ENCODE peak calls at places on chromosomes 3 and 15, in eight cellular contexts. Q is AG09319, H is colonic mucosa, G is HFFc6, T is left ventricle myocardium inferior, D is nephron progenitor cell, J is fibroblast of mammary gland, B is GM10248. W is an unnamed sample.

GRCh38 chr3:48352546-48352945 is 19.1 kb upstream of the SPINK8 start:
- DNase-seq in Q (no peak), H (no peak), G (no peak), T (no peak), D (no peak), J (no peak), B (no peak), W (no peak)

GRCh38 chr3:112759681-112760080 is 87.0 kb downstream of the CD200R1L start:
- DNase-seq in Q (no peak), H (no peak), G (no peak), T (no peak), D (no peak), J (no peak), B (no peak), W (no peak)

GRCh38 chr3:67318162-67318561 is 320.1 kb downstream of the KBTBD8 start:
- DNase-seq in Q (no peak), H (no peak), G (no peak), T (no peak), D (no peak), J (no peak), B (no peak), W (no peak)

GRCh38 chr3:32592696-32593353 is 22.2 kb upstream of the DYNC1LI1 start:
- DNase-seq in Q (no peak), H (no peak), G (no peak), T (no peak), D (no peak), J (no peak), B (no peak), W (no peak)

GRCh38 chr15:82625136-82625535 is 22.0 kb downstream of the CPEB1 start:
- DNase-seq in Q (no peak), H (no peak), G (peak; percentile 6), T (no peak), D (no peak), J (no peak), B (no peak), W (no peak)

GRCh38 chr3:168876346-168877035 is 780.8 kb upstream of the GOLIM4 start:
- DNase-seq in Q (no peak), H (no peak), G (no peak), T (no peak), D (no peak), J (no peak), B (no peak), W (no peak)

GRCh38 chr3:140748903-140749302 is 71.0 kb downstream of the TRIM42 start:
- DNase-seq in Q (no peak), H (no peak), G (no peak), T (no peak), D (no peak), J (no peak), B (no peak), W (no peak)

GRCh38 chr15:37130356-37130755 is 30.0 kb upstream of the MEIS2 start:
- DNase-seq in Q (no peak), H (no peak), G (no peak), T (no peak), D (no peak), J (no peak), B (no peak), W (no peak)

GRCh38 chr3:18071833-18072232 is 329.4 kb upstream of the TBC1D5 start:
- DNase-seq in Q (no peak), H (no peak), G (no peak), T (no peak), D (no peak), J (no peak), B (no peak), W (no peak)

GRCh38 chr3:111509308-111509707 is 32.7 kb upstream of the CD96 start:
- DNase-seq in Q (no peak), H (no peak), G (no peak), T (no peak), D (no peak), J (no peak), B (no peak), W (no peak)

GRCh38 chr3:99686955-99687612 is 48.7 kb downstream of the COL8A1 start:
- DNase-seq in Q (peak; percentile 28), H (peak; percentile 67), G (peak; percentile 50), T (peak; percentile 40), D (peak; percentile 73), J (peak; percentile 84), B (peak; percentile 46), W (peak; percentile 81)

GRCh38 chr3:127065561-127066270 is 82.8 kb downstream of the PLXNA1 start:
- DNase-seq in Q (no peak), H (no peak), G (no peak), T (no peak), D (no peak), J (peak; percentile 69), B (no peak), W (no peak)

GRCh38 chr3:45362768-45363167 is 25.6 kb upstream of the LARS2 start:
- DNase-seq in Q (no peak), H (no peak), G (peak; percentile 7), T (no peak), D (no peak), J (peak; percentile 90), B (no peak), W (no peak)

GRCh38 chr15:62798536-62798935 is 244.0 kb upstream of the TPM1 start:
- DNase-seq in Q (no peak), H (no peak), G (no peak), T (no peak), D (no peak), J (no peak), B (no peak), W (no peak)

GRCh38 chr3:190058486-190059241 is 62.0 kb downstream of the P3H2 start:
- DNase-seq in Q (no peak), H (no peak), G (peak; percentile 52), T (no peak), D (no peak), J (peak; percentile 29), B (no peak), W (no peak)

DNA sequence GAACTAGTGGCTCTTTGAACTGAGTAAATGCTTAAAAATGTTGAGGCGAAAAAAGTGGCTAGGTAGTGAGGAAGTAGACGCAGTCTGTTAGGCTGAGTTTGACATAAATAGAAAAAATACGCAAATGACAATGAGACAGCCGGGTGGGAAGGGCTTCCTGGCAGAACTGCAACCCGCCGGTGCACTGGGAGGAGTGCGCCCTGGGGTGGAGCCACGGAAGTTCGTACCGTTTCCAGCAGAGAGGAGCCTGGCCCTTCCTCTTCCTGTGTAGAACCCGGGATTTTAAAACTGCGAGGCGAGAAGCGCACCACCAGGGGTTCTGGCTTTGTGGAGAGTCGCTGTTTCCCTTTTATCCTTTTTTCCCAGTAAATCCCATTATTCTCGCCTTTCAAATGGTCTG is 602.6 kb downstream of the PYDC2 start:
- DNase-seq in Q (no peak), H (no peak), G (peak; percentile 24), T (peak; percentile 46), D (no peak), J (peak; percentile 16), B (peak; percentile 38), W (no peak)
- TF ChIP-seq CTCF in Q (no peak), H (no peak), G (no peak), T (peak; percentile 38), D (no peak), J (no peak), B (no peak), W (no peak)

GRCh38 chr15:91980502-91981267 is 127.2 kb downstream of the SLCO3A1 start:
- DNase-seq in Q (no peak), H (no peak), G (no peak), T (no peak), D (no peak), J (no peak), B (no peak), W (no peak)

GRCh38 chr15:91984006-91984405 is 130.5 kb downstream of the SLCO3A1 start:
- DNase-seq in Q (no peak), H (no peak), G (no peak), T (no peak), D (peak; percentile 20), J (no peak), B (no peak), W (no peak)

GRCh38 chr15:91985297-91985696 is 131.8 kb downstream of the SLCO3A1 start:
- DNase-seq in Q (no peak), H (no peak), G (no peak), T (no peak), D (no peak), J (no peak), B (no peak), W (no peak)

GRCh38 chr15:91981802-91982201 is 128.3 kb downstream of the SLCO3A1 start:
- DNase-seq in Q (no peak), H (no peak), G (no peak), T (no peak), D (no peak), J (no peak), B (no peak), W (no peak)

GRCh38 chr15:91982401-91982800 is 128.9 kb downstream of the SLCO3A1 start:
- DNase-seq in Q (no peak), H (no peak), G (peak; percentile 33), T (no peak), D (no peak), J (no peak), B (no peak), W (no peak)
- TF ChIP-seq CTCF in Q (no peak), H (no peak), G (peak; percentile 44), T (no peak), D (no peak), J (no peak), B (no peak), W (no peak)

DNA sequence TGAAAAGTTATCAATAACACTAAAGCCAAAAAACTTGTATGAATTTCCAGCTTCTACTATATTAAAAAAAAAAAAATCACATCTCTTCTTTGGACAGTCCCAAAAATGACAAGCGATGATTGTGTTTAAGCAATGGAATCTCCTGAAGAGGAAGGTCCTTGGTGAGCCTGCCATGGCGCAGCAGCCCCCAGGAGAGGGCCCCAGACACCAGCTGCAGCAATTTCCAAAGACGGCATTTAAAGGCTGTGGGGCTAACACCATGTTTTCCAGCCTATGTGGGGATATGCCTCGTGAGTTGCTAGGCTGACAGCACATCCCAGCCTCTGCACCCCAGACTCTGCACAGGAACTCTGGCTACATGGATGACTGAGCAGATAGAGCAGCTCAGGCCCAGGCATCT is 14.7 kb downstream of the SKIC8 start:
- DNase-seq in Q (no peak), H (no peak), G (no peak), T (no peak), D (no peak), J (no peak), B (no peak), W (no peak)
- TF ChIP-seq CTCF in Q (peak; percentile 3), H (no peak), G (no peak), T (no peak), D (no peak), J (peak; percentile 6), B (peak; percentile 15), W (no peak)

GRCh38 chr15:39474657-39475056 is 106.2 kb upstream of the THBS1 start:
- DNase-seq in Q (no peak), H (no peak), G (peak; percentile 34), T (no peak), D (no peak), J (no peak), B (no peak), W (no peak)

GRCh38 chr15:39468828-39469227 is 112.1 kb upstream of the THBS1 start:
- DNase-seq in Q (no peak), H (no peak), G (no peak), T (no peak), D (no peak), J (no peak), B (no peak), W (no peak)

GRCh38 chr15:39471791-39472190 is 109.1 kb upstream of the THBS1 start:
- DNase-seq in Q (no peak), H (no peak), G (no peak), T (no peak), D (no peak), J (no peak), B (no peak), W (no peak)

GRCh38 chr15:39468341-39468740 is 112.5 kb upstream of the THBS1 start:
- DNase-seq in Q (no peak), H (no peak), G (no peak), T (no peak), D (no peak), J (no peak), B (no peak), W (no peak)

GRCh38 chr15:39472661-39473657 is 107.9 kb upstream of the THBS1 start:
- DNase-seq in Q (peak; percentile 98), H (peak; percentile 62), G (peak; percentile 99), T (peak; percentile 73), D (no peak), J (peak; percentile 97), B (no peak), W (no peak)
- TF ChIP-seq CTCF in Q (no peak), H (no peak), G (no peak), T (no peak), D (no peak), J (no peak), B (no peak), W (no peak)